ENCODE peak calls at places on chromosome 16, in nine cellular contexts. One of them, this sample, is unnamed.

GRCh38 chr16:282944-283744 is at the start of gene PDIA2:
- DNase-seq in prostate gland: no peak
- DNase-seq in heart left ventricle: no peak
- DNase-seq in uterus: no peak
- DNase-seq in lower leg skin: no peak
- DNase-seq in adipocyte: no peak
- DNase-seq in astrocyte of the spinal cord: no peak
- DNase-seq in body of pancreas: peak; percentile 92
- DNase-seq in coronary artery: no peak
- DNase-seq in this sample: no peak

GRCh38 chr16:12582696-12583095 is 221.0 kb downstream of the CPPED1 start:
- DNase-seq in prostate gland: no peak
- DNase-seq in heart left ventricle: no peak
- DNase-seq in uterus: peak; percentile 2
- DNase-seq in lower leg skin: peak; percentile 40
- DNase-seq in adipocyte: no peak
- DNase-seq in astrocyte of the spinal cord: no peak
- DNase-seq in body of pancreas: no peak
- DNase-seq in coronary artery: peak; percentile 54
- DNase-seq in this sample: no peak

GRCh38 chr16:87363771-87364476 is 19.7 kb downstream of the FBXO31 start:
- DNase-seq in prostate gland: no peak
- DNase-seq in heart left ventricle: peak; percentile 57
- DNase-seq in uterus: no peak
- DNase-seq in lower leg skin: no peak
- DNase-seq in adipocyte: no peak
- DNase-seq in astrocyte of the spinal cord: no peak
- DNase-seq in body of pancreas: peak; percentile 46
- DNase-seq in coronary artery: no peak
- DNase-seq in this sample: no peak

GRCh38 chr16:66568355-66568754 is 2.1 kb downstream of the CMTM1 start:
- DNase-seq in prostate gland: no peak
- DNase-seq in heart left ventricle: no peak
- DNase-seq in uterus: no peak
- DNase-seq in lower leg skin: no peak
- DNase-seq in adipocyte: no peak
- DNase-seq in astrocyte of the spinal cord: no peak
- DNase-seq in body of pancreas: no peak
- DNase-seq in coronary artery: no peak
- DNase-seq in this sample: no peak

GRCh38 chr16:67939507-67940435 is 3.1 kb upstream of the PSMB10 start:
- DNase-seq in prostate gland: peak; percentile 57
- DNase-seq in heart left ventricle: no peak
- DNase-seq in uterus: no peak
- DNase-seq in lower leg skin: peak; percentile 85
- DNase-seq in adipocyte: no peak
- DNase-seq in astrocyte of the spinal cord: no peak
- DNase-seq in body of pancreas: peak; percentile 60
- DNase-seq in coronary artery: no peak
- DNase-seq in this sample: no peak

GRCh38 chr16:53515259-53515658 is 12.2 kb upstream of the AKTIP start:
- DNase-seq in prostate gland: no peak
- DNase-seq in heart left ventricle: no peak
- DNase-seq in uterus: no peak
- DNase-seq in lower leg skin: no peak
- DNase-seq in adipocyte: no peak
- DNase-seq in astrocyte of the spinal cord: peak; percentile 28
- DNase-seq in body of pancreas: no peak
- DNase-seq in coronary artery: no peak
- DNase-seq in this sample: no peak

GRCh38 chr16:66271074-66272060 is 95.1 kb upstream of the CDH5 start:
- DNase-seq in prostate gland: no peak
- DNase-seq in heart left ventricle: no peak
- DNase-seq in uterus: no peak
- DNase-seq in lower leg skin: peak; percentile 75
- DNase-seq in adipocyte: peak; percentile 45
- DNase-seq in astrocyte of the spinal cord: no peak
- DNase-seq in body of pancreas: no peak
- DNase-seq in coronary artery: peak; percentile 55
- DNase-seq in this sample: no peak

GRCh38 chr16:20904507-20905079 is 4.0 kb downstream of the LYRM1 start:
- DNase-seq in prostate gland: peak; percentile 21
- DNase-seq in heart left ventricle: no peak
- DNase-seq in uterus: no peak
- DNase-seq in lower leg skin: no peak
- DNase-seq in adipocyte: peak; percentile 52
- DNase-seq in astrocyte of the spinal cord: peak; percentile 86
- DNase-seq in body of pancreas: peak; percentile 46
- DNase-seq in coronary artery: no peak
- DNase-seq in this sample: no peak

GRCh38 chr16:23330583-23331249 is 28.6 kb downstream of the SCNN1B start:
- DNase-seq in prostate gland: no peak
- DNase-seq in heart left ventricle: no peak
- DNase-seq in uterus: no peak
- DNase-seq in lower leg skin: no peak
- DNase-seq in adipocyte: no peak
- DNase-seq in astrocyte of the spinal cord: no peak
- DNase-seq in body of pancreas: no peak
- DNase-seq in coronary artery: no peak
- DNase-seq in this sample: no peak

GRCh38 chr16:54289242-54290051 is 2.9 kb upstream of the IRX3 start:
- DNase-seq in prostate gland: no peak
- DNase-seq in heart left ventricle: no peak
- DNase-seq in uterus: no peak
- DNase-seq in lower leg skin: no peak
- DNase-seq in adipocyte: no peak
- DNase-seq in astrocyte of the spinal cord: no peak
- DNase-seq in body of pancreas: no peak
- DNase-seq in coronary artery: no peak
- DNase-seq in this sample: no peak

GRCh38 chr16:48408688-48409087 is 23.5 kb upstream of the SIAH1 start:
- DNase-seq in prostate gland: no peak
- DNase-seq in heart left ventricle: peak; percentile 41
- DNase-seq in uterus: no peak
- DNase-seq in lower leg skin: peak; percentile 86
- DNase-seq in adipocyte: peak; percentile 51
- DNase-seq in astrocyte of the spinal cord: peak; percentile 78
- DNase-seq in body of pancreas: peak; percentile 55
- DNase-seq in coronary artery: no peak
- DNase-seq in this sample: no peak

GRCh38 chr16:59370717-59371116 is 636.6 kb upstream of the GOT2 start:
- DNase-seq in prostate gland: no peak
- DNase-seq in heart left ventricle: no peak
- DNase-seq in uterus: no peak
- DNase-seq in lower leg skin: no peak
- DNase-seq in adipocyte: no peak
- DNase-seq in astrocyte of the spinal cord: no peak
- DNase-seq in body of pancreas: no peak
- DNase-seq in coronary artery: no peak
- DNase-seq in this sample: no peak

GRCh38 chr16:610513-611381 is 20.0 kb upstream of the WFIKKN1 start:
- DNase-seq in prostate gland: no peak
- DNase-seq in heart left ventricle: peak; percentile 53
- DNase-seq in uterus: no peak
- DNase-seq in lower leg skin: no peak
- DNase-seq in adipocyte: peak; percentile 50
- DNase-seq in astrocyte of the spinal cord: peak; percentile 26
- DNase-seq in body of pancreas: peak; percentile 79
- DNase-seq in coronary artery: no peak
- DNase-seq in this sample: peak; percentile 72

DNA sequence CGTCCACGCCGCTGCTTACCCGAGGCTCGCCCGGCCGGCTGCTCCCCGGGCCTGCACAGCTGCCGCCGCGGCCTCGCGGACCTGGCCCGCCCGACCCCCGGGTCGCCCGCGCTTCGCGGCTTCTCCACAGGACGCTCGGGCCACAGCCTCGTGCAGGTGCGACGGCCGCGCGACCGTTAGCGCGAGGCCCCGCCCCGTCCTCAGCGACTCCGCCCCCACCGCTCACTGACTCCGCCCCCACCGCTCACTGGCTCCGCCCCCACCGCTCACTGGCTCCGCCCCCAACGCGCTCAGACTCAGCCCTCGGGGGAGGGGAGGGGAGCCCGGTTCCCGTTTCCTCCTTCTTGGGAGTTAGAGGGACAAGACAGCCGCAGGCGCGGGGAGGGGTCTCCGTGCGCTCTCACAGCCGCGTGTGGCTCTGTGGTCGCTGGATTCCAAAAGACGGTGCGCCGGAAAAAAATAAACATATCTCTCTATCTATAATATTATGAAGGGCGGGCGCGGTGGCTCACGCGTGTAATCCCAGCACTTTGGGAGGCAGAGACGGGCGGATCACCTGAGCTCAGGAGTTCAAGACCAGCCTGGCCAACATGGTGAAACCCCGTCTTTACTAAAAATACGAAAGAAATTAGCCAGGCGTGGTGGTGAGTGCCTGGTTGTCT is at the start of gene MEIOB:
- DNase-seq in prostate gland: no peak
- DNase-seq in heart left ventricle: no peak
- DNase-seq in uterus: no peak
- DNase-seq in lower leg skin: peak; percentile 82
- DNase-seq in adipocyte: peak; percentile 39
- DNase-seq in astrocyte of the spinal cord: peak; percentile 6
- DNase-seq in body of pancreas: peak; percentile 42
- DNase-seq in coronary artery: no peak
- DNase-seq in this sample: peak; percentile 55
- H3K4me3 ChIP-seq in prostate gland: no peak within 1 kb of the TSS
- H3K4me3 ChIP-seq in heart left ventricle: no peak within 1 kb of the TSS
- H3K4me3 ChIP-seq in uterus: no peak within 1 kb of the TSS
- H3K4me3 ChIP-seq in lower leg skin: no peak within 1 kb of the TSS
- H3K4me3 ChIP-seq in adipocyte: no peak within 1 kb of the TSS
- H3K4me3 ChIP-seq in astrocyte of the spinal cord: peak within 1 kb of the TSS; percentile 29
- H3K4me3 ChIP-seq in body of pancreas: peak within 1 kb of the TSS; percentile 3
- H3K4me3 ChIP-seq in coronary artery: peak within 1 kb of the TSS; percentile 53
- H3K4me3 ChIP-seq in this sample: no peak within 1 kb of the TSS

GRCh38 chr16:81738831-81739496 is 40.1 kb upstream of the PLCG2 start:
- DNase-seq in prostate gland: no peak
- DNase-seq in heart left ventricle: peak; percentile 62
- DNase-seq in uterus: no peak
- DNase-seq in lower leg skin: peak; percentile 87
- DNase-seq in adipocyte: no peak
- DNase-seq in astrocyte of the spinal cord: no peak
- DNase-seq in body of pancreas: peak; percentile 63
- DNase-seq in coronary artery: no peak
- DNase-seq in this sample: peak; percentile 70

GRCh38 chr16:81739503-81739902 is 39.6 kb upstream of the PLCG2 start:
- DNase-seq in prostate gland: no peak
- DNase-seq in heart left ventricle: no peak
- DNase-seq in uterus: no peak
- DNase-seq in lower leg skin: no peak
- DNase-seq in adipocyte: no peak
- DNase-seq in astrocyte of the spinal cord: no peak
- DNase-seq in body of pancreas: no peak
- DNase-seq in coronary artery: no peak
- DNase-seq in this sample: no peak

GRCh38 chr16:81734632-81735434 is 44.3 kb upstream of the PLCG2 start:
- DNase-seq in prostate gland: no peak
- DNase-seq in heart left ventricle: no peak
- DNase-seq in uterus: no peak
- DNase-seq in lower leg skin: no peak
- DNase-seq in adipocyte: no peak
- DNase-seq in astrocyte of the spinal cord: no peak
- DNase-seq in body of pancreas: no peak
- DNase-seq in coronary artery: no peak
- DNase-seq in this sample: no peak

GRCh38 chr16:81740163-81740562 is 38.9 kb upstream of the PLCG2 start:
- DNase-seq in prostate gland: no peak
- DNase-seq in heart left ventricle: no peak
- DNase-seq in uterus: no peak
- DNase-seq in lower leg skin: no peak
- DNase-seq in adipocyte: no peak
- DNase-seq in astrocyte of the spinal cord: no peak
- DNase-seq in body of pancreas: no peak
- DNase-seq in coronary artery: no peak
- DNase-seq in this sample: no peak

GRCh38 chr16:81737885-81738536 is 41.1 kb upstream of the PLCG2 start:
- DNase-seq in prostate gland: peak; percentile 94
- DNase-seq in heart left ventricle: peak; percentile 83
- DNase-seq in uterus: peak; percentile 66
- DNase-seq in lower leg skin: peak; percentile 96
- DNase-seq in adipocyte: peak; percentile 85
- DNase-seq in astrocyte of the spinal cord: peak; percentile 64
- DNase-seq in body of pancreas: peak; percentile 92
- DNase-seq in coronary artery: no peak
- DNase-seq in this sample: peak; percentile 85
- H3K4me3 ChIP-seq in prostate gland: no peak overlapping the region
- H3K4me3 ChIP-seq in heart left ventricle: peak overlapping the region; percentile 44
- H3K4me3 ChIP-seq in uterus: peak overlapping the region; percentile 24
- H3K4me3 ChIP-seq in lower leg skin: no peak overlapping the region
- H3K4me3 ChIP-seq in adipocyte: peak overlapping the region; percentile 77
- H3K4me3 ChIP-seq in astrocyte of the spinal cord: peak overlapping the region; percentile 2
- H3K4me3 ChIP-seq in body of pancreas: no peak overlapping the region
- H3K4me3 ChIP-seq in coronary artery: peak overlapping the region; percentile 15
- H3K4me3 ChIP-seq in this sample: no peak overlapping the region

GRCh38 chr16:50573947-50574751 is 26.0 kb downstream of the NKD1 start:
- DNase-seq in prostate gland: no peak
- DNase-seq in heart left ventricle: no peak
- DNase-seq in uterus: peak; percentile 56
- DNase-seq in lower leg skin: no peak
- DNase-seq in adipocyte: peak; percentile 13
- DNase-seq in astrocyte of the spinal cord: no peak
- DNase-seq in body of pancreas: no peak
- DNase-seq in coronary artery: no peak
- DNase-seq in this sample: no peak

GRCh38 chr16:50578147-50578546 is 30.0 kb downstream of the NKD1 start:
- DNase-seq in prostate gland: no peak
- DNase-seq in heart left ventricle: no peak
- DNase-seq in uterus: no peak
- DNase-seq in lower leg skin: no peak
- DNase-seq in adipocyte: no peak
- DNase-seq in astrocyte of the spinal cord: no peak
- DNase-seq in body of pancreas: no peak
- DNase-seq in coronary artery: no peak
- DNase-seq in this sample: no peak

GRCh38 chr16:50574852-50575251 is 26.7 kb downstream of the NKD1 start:
- DNase-seq in prostate gland: no peak
- DNase-seq in heart left ventricle: no peak
- DNase-seq in uterus: no peak
- DNase-seq in lower leg skin: no peak
- DNase-seq in adipocyte: no peak
- DNase-seq in astrocyte of the spinal cord: no peak
- DNase-seq in body of pancreas: no peak
- DNase-seq in coronary artery: no peak
- DNase-seq in this sample: no peak

GRCh38 chr16:50575743-50576142 is 27.5 kb downstream of the NKD1 start:
- DNase-seq in prostate gland: no peak
- DNase-seq in heart left ventricle: no peak
- DNase-seq in uterus: no peak
- DNase-seq in lower leg skin: no peak
- DNase-seq in adipocyte: no peak
- DNase-seq in astrocyte of the spinal cord: no peak
- DNase-seq in body of pancreas: no peak
- DNase-seq in coronary artery: no peak
- DNase-seq in this sample: no peak

GRCh38 chr16:50576403-50577113 is 28.4 kb downstream of the NKD1 start:
- DNase-seq in prostate gland: no peak
- DNase-seq in heart left ventricle: no peak
- DNase-seq in uterus: no peak
- DNase-seq in lower leg skin: no peak
- DNase-seq in adipocyte: no peak
- DNase-seq in astrocyte of the spinal cord: no peak
- DNase-seq in body of pancreas: no peak
- DNase-seq in coronary artery: no peak
- DNase-seq in this sample: no peak
- H3K4me3 ChIP-seq in prostate gland: no peak overlapping the region
- H3K4me3 ChIP-seq in heart left ventricle: no peak overlapping the region
- H3K4me3 ChIP-seq in uterus: no peak overlapping the region
- H3K4me3 ChIP-seq in lower leg skin: no peak overlapping the region
- H3K4me3 ChIP-seq in adipocyte: no peak overlapping the region
- H3K4me3 ChIP-seq in astrocyte of the spinal cord: no peak overlapping the region
- H3K4me3 ChIP-seq in body of pancreas: no peak overlapping the region
- H3K4me3 ChIP-seq in coronary artery: no peak overlapping the region
- H3K4me3 ChIP-seq in this sample: no peak overlapping the region

GRCh38 chr16:85749686-85750020 is 1.2 kb downstream of the C16orf74 start:
- DNase-seq in prostate gland: no peak
- DNase-seq in heart left ventricle: no peak
- DNase-seq in uterus: no peak
- DNase-seq in lower leg skin: no peak
- DNase-seq in adipocyte: no peak
- DNase-seq in astrocyte of the spinal cord: no peak
- DNase-seq in body of pancreas: no peak
- DNase-seq in coronary artery: no peak
- DNase-seq in this sample: no peak
- H3K4me3 ChIP-seq in prostate gland: no peak overlapping the region
- H3K4me3 ChIP-seq in heart left ventricle: peak overlapping the region; percentile 62
- H3K4me3 ChIP-seq in uterus: no peak overlapping the region
- H3K4me3 ChIP-seq in lower leg skin: no peak overlapping the region
- H3K4me3 ChIP-seq in adipocyte: peak overlapping the region; percentile 82
- H3K4me3 ChIP-seq in astrocyte of the spinal cord: no peak overlapping the region
- H3K4me3 ChIP-seq in body of pancreas: no peak overlapping the region
- H3K4me3 ChIP-seq in coronary artery: peak overlapping the region; percentile 83
- H3K4me3 ChIP-seq in this sample: no peak overlapping the region